ENCODE peak calls at places on chromosomes 12 and 14, in seven cellular contexts. E is K562, N is H1, P is ovary, D is suprapubic skin, I is stomach, J is transverse colon. A is an unnamed sample.

GRCh38 chr12:5565933-5566632 is 134.2 kb downstream of the NTF3 start:
- DNase-seq in E (no peak), N (peak; percentile 28), P (no peak), D (no peak), I (no peak), J (no peak), A (no peak)

GRCh38 chr12:18578191-18578590 is 159.6 kb downstream of the PLCZ1 start:
- DNase-seq in E (no peak), N (no peak), P (no peak), D (no peak), I (no peak), J (no peak), A (no peak)

GRCh38 chr12:608921-609320 is 54.3 kb downstream of the NINJ2 start:
- DNase-seq in E (no peak), N (no peak), P (no peak), D (no peak), I (no peak), J (no peak), A (no peak)

GRCh38 chr12:40238221-40238902 is 13.6 kb downstream of the LRRK2 start:
- DNase-seq in E (no peak), N (no peak), P (no peak), D (no peak), I (no peak), J (no peak), A (no peak)

GRCh38 chr14:38254565-38255407 is 1.1 kb downstream of the CLEC14A start:
- DNase-seq in E (no peak), N (peak; percentile 73), P (no peak), D (no peak), I (peak; percentile 41), J (no peak), A (no peak)

GRCh38 chr14:103522028-103522581 is 525 bp downstream of the CKB start:
- DNase-seq in E (peak; percentile 66), N (peak; percentile 70), P (peak; percentile 85), D (no peak), I (no peak), J (no peak), A (no peak)

GRCh38 chr12:5515458-5515857 is 83.5 kb downstream of the NTF3 start:
- DNase-seq in E (no peak), N (no peak), P (no peak), D (no peak), I (no peak), J (no peak), A (no peak)

GRCh38 chr12:116958402-116959197 is 47.9 kb downstream of the FBXW8 start:
- DNase-seq in E (no peak), N (no peak), P (no peak), D (no peak), I (no peak), J (no peak), A (no peak)

GRCh38 chr12:79162948-79163347 is 298.4 kb downstream of the SYT1 start:
- DNase-seq in E (no peak), N (no peak), P (no peak), D (no peak), I (no peak), J (no peak), A (no peak)

GRCh38 chr12:79168687-79169086 is 304.1 kb downstream of the SYT1 start:
- DNase-seq in E (no peak), N (no peak), P (no peak), D (no peak), I (no peak), J (no peak), A (no peak)

GRCh38 chr12:79161249-79161934 is 296.8 kb downstream of the SYT1 start:
- DNase-seq in E (no peak), N (no peak), P (no peak), D (no peak), I (no peak), J (no peak), A (no peak)

GRCh38 chr12:79164890-79165289 is 300.3 kb downstream of the SYT1 start:
- DNase-seq in E (no peak), N (no peak), P (no peak), D (no peak), I (no peak), J (no peak), A (no peak)
- H3K4me1 ChIP-seq in E (no peaks in the 10 kb centered on the region), N (no peaks in the 10 kb centered on the region), P (no peaks in the 10 kb centered on the region), D (no peaks in the 10 kb centered on the region), I (no peaks in the 10 kb centered on the region), J (no peaks in the 10 kb centered on the region), A (no peaks in the 10 kb centered on the region)

GRCh38 chr12:14384783-14385638 is 19.5 kb downstream of the ATF7IP start:
- DNase-seq in E (peak; percentile 44), N (peak; percentile 63), P (no peak), D (no peak), I (peak; percentile 41), J (peak; percentile 54), A (no peak)
- TF ChIP-seq EP300 in E (peak; percentile 27), N (no peak), P (no peak), D (no peak), I (no peak), J (no peak), A (no peak)

GRCh38 chr12:1832801-1833595 is 12.6 kb downstream of the LRTM2 start:
- DNase-seq in E (no peak), N (no peak), P (no peak), D (no peak), I (no peak), J (no peak), A (no peak)
- H3K27me3 ChIP-seq in E (peaks cover 80% of the 10 kb centered on the region), N (no peaks in the 10 kb centered on the region), P (no peaks in the 10 kb centered on the region), D (peaks cover 64% of the 10 kb centered on the region), I (no peaks in the 10 kb centered on the region), J (peaks cover 37% of the 10 kb centered on the region), A (no peaks in the 10 kb centered on the region)

GRCh38 chr12:109460538-109460937 is 16.6 kb downstream of the KCTD10 start:
- DNase-seq in E (peak; percentile 30), N (no peak), P (peak; percentile 54), D (no peak), I (no peak), J (no peak), A (no peak)

GRCh38 chr12:109462868-109463692 is 14.0 kb downstream of the KCTD10 start:
- DNase-seq in E (no peak), N (no peak), P (peak; percentile 87), D (peak; percentile 92), I (peak; percentile 64), J (peak; percentile 74), A (peak; percentile 97)

GRCh38 chr12:109463776-109464175 is 13.3 kb downstream of the KCTD10 start:
- DNase-seq in E (no peak), N (no peak), P (no peak), D (no peak), I (no peak), J (no peak), A (no peak)

GRCh38 chr12:109461049-109461845 is 15.9 kb downstream of the KCTD10 start:
- DNase-seq in E (peak; percentile 50), N (no peak), P (no peak), D (no peak), I (no peak), J (peak; percentile 50), A (no peak)

DNA sequence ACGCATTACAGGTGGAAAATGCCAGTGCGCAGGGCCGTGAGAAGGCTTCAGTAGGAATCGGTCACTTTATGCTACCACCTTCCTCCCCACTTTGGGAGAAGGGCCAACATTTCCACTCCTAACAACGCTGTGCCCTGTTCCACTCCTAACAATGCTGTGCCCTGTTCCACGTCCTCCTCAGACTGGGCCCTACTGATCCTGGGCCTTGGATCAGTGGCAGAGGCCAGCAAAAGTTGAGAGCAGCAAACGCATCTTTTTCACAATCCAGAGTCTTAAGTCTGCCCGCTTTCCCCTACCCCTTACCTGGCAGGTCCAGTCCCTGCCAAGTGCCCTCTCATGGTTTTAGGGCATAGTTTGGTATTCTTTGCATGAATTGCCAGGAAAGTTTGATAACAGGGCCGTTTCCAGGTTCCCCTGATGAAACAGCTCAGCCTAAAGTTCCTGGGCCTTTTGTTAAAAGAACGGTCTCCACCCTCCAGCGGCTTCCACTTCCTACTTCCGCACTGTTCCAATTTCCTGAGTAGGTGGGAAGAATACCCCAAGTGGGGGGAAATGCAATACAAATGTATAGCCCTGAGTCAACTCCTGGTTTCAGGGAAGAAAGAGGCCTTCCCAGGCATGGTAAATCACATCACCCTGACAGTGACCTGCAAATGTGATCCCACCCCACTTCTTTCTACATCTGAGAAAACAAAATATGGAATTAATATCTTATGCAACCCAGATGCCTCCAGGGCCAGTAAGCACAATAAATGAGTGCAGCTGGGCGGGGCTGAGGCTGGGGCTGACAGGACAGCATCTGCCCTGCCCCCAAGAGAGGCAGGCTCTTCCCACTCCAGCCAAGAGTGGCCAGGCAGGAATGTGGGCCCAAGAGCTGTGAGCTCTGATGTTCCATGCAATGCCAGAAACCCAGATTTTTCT is 15.0 kb downstream of the KCTD10 start:
- DNase-seq in E (peak; percentile 45), N (no peak), P (peak; percentile 87), D (peak; percentile 96), I (peak; percentile 52), J (peak; percentile 85), A (peak; percentile 95)
- H3K4me1 ChIP-seq in E (peaks cover 34% of the 10 kb centered on the region), N (peaks cover 71% of the 10 kb centered on the region), P (peaks cover 43% of the 10 kb centered on the region), D (peaks cover 88% of the 10 kb centered on the region), I (peaks cover 96% of the 10 kb centered on the region), J (peaks cover 95% of the 10 kb centered on the region), A (peaks cover 100% of the 10 kb centered on the region)

DNA sequence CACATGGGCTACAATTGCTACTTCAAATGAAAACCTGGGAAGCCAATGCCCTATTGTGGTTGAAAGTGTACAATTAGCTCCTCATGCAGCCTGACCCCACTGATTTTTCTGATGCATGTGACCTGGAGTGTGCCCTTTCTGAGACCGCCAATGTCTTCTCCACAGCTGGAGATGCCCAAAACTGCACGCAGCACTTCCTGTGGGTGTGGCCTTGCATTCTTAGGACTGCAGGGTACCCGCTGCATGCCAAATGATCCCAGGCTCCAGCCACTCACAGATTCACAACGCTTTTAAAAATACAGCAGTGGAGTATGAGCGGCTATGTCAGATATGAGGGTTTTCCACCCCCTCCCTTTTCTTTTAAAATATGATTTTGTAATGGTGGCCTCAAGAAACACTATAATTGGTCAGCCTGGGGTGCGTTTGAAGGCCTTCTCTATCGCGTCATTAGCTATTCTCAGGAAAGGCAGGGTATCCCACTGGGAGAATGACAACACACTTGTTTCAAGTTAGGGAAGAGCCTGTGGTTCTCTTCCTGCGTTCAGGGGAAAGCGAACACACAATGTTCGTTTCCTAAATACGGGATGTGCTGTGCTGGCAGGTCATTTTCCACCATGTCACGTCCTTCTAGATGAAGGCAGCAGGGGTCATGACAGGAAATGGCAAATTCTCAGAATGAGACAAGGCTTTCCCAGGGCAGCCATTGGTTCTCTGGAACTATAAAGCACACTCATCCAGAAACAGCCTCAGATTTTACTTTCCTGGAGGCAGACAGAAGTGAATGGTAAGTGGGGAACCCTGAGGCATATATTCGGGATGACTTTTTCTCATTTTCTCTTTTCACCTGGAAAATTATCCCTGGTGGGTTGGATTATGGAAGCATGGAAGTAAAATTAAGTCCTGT is at the start of gene APOLD1:
- DNase-seq in E (no peak), N (peak; percentile 49), P (no peak), D (no peak), I (no peak), J (no peak), A (no peak)
- TF ChIP-seq EP300 in E (no peak), N (no peak), P (peak; percentile 98), D (peak; percentile 98), I (peak; percentile 96), J (peak; percentile 98), A (peak; percentile 97)

GRCh38 chr12:54704187-54704586 is 56.0 kb upstream of the DCD start:
- DNase-seq in E (no peak), N (no peak), P (no peak), D (no peak), I (no peak), J (no peak), A (no peak)
- H3K27me3 ChIP-seq in E (no peaks in the 10 kb centered on the region), N (no peaks in the 10 kb centered on the region), P (no peaks in the 10 kb centered on the region), D (no peaks in the 10 kb centered on the region), I (no peaks in the 10 kb centered on the region), J (no peaks in the 10 kb centered on the region), A (no peaks in the 10 kb centered on the region)

A was measured in esophagus muscularis mucosa.